ENCODE peak calls at places on chromosomes 1 and 21, in five cellular contexts. R is HS-5; K is stimulated activated CD4-positive, alpha-beta T cell treated with anti-CD3 and anti-CD28 coated beads, Interleukin-1b, Interleukin-23, amount 100 ng/mL, for 4 hours; C is A673; O is fibroblast of lung. I is an unnamed sample.

GRCh38 chr1:226002667-226003501 is 3.7 kb upstream of the SDE2 start:
- DNase-seq in R (no peak), K (no peak), C (peak), O (peak), I (no peak)

GRCh38 chr1:247552231-247552630 is 3.3 kb downstream of the GCSAML start:
- DNase-seq in R (no peak), K (no peak), C (no peak), O (no peak), I (no peak)

GRCh38 chr1:47527653-47528272 is 89.9 kb downstream of the FOXD2 start:
- DNase-seq in R (no peak), K (no peak), C (no peak), O (no peak), I (no peak)

GRCh38 chr1:114427612-114428011 is 83.4 kb downstream of the TRIM33 start:
- DNase-seq in R (no peak), K (no peak), C (no peak), O (no peak), I (no peak)

GRCh38 chr1:173127369-173128307 is 76.9 kb upstream of the TNFSF18 start:
- DNase-seq in R (no peak), K (no peak), C (no peak), O (no peak), I (no peak)

GRCh38 chr1:168261390-168261789 is 19.3 kb upstream of the TBX19 start:
- DNase-seq in R (peak), K (no peak), C (no peak), O (peak), I (peak)

GRCh38 chr21:40231979-40232378 is 364.7 kb downstream of the PCP4 start:
- DNase-seq in R (no peak), K (no peak), C (no peak), O (no peak), I (no peak)

GRCh38 chr1:186498695-186499389 is 37.9 kb upstream of the PDC start:
- DNase-seq in R (no peak), K (no peak), C (peak), O (peak), I (peak)

GRCh38 chr1:153612755-153613331 is at the start of gene S100A16:
- DNase-seq in R (no peak), K (no peak), C (no peak), O (peak), I (no peak)

GRCh38 chr1:197356723-197357533 is 88.9 kb downstream of the CRB1 start:
- DNase-seq in R (peak), K (no peak), C (peak), O (peak), I (peak)